ENCODE peak calls at places on chromosome 7, in four cellular contexts. N, C, I and A are unnamed samples.

GRCh38 chr7:79553811-79554555 is 100.5 kb upstream of the MAGI2 start:
- DNase-seq in N (no peak), I (no peak), C (no peak), A (no peak)

GRCh38 chr7:150631084-150631824 is 931 bp downstream of the GIMAP6 start:
- DNase-seq in N (no peak), I (peak), C (no peak), A (no peak)

GRCh38 chr7:4725014-4725951 is 43.2 kb downstream of the FOXK1 start:
- DNase-seq in N (no peak), I (no peak), C (peak), A (peak)

GRCh38 chr7:157011333-157012112 is 1.1 kb upstream of the MNX1 start:
- DNase-seq in I (no peak), N (no peak), C (peak), A (peak)

GRCh38 chr7:5296627-5297226 is 14.0 kb downstream of the SLC29A4 start:
- DNase-seq in C (no peak), I (peak), N (peak), A (peak)

GRCh38 chr7:1842321-1843221 is 172.5 kb downstream of the ELFN1 start:
- DNase-seq in I (no peak), C (peak), N (no peak), A (peak)

GRCh38 chr7:116570306-116570705 is 45.5 kb downstream of the CAV1 start:
- DNase-seq in I (no peak), C (no peak), N (no peak), A (no peak)

GRCh38 chr7:108568801-108569380 is 615 bp downstream of the THAP5 start:
- DNase-seq in I (no peak), N (no peak), C (no peak), A (no peak)

GRCh38 chr7:157575777-157576176 is 239.0 kb downstream of the DNAJB6 start:
- DNase-seq in I (no peak), C (no peak), N (no peak), A (no peak)

GRCh38 chr7:31860925-31861324 is 173.9 kb downstream of the PPP1R17 start:
- DNase-seq in I (no peak), N (no peak), C (peak), A (no peak)

GRCh38 chr7:105648561-105649401 is 67.5 kb upstream of the EFCAB10 start:
- DNase-seq in I (no peak), C (peak), N (no peak), A (peak)

GRCh38 chr7:7931626-7932025 is 37.0 kb upstream of the GLCCI1 start:
- DNase-seq in N (no peak), I (no peak), C (no peak), A (no peak)

GRCh38 chr7:43758029-43758860 is at the start of gene BLVRA:
- DNase-seq in N (peak), C (peak), I (no peak), A (peak)

GRCh38 chr7:41339913-41340676 is 362.8 kb downstream of the INHBA start:
- DNase-seq in I (no peak), C (no peak), N (no peak), A (no peak)

GRCh38 chr7:153381275-153382119 is 621.9 kb downstream of the ACTR3B start:
- DNase-seq in C (peak), I (no peak), N (peak), A (peak)
- TF ChIP-seq NFIC in C (no peak), I (no peak), N (no peak), A (no peak)

GRCh38 chr7:95642173-95642572 is 45.9 kb upstream of the PDK4 start:
- DNase-seq in N (no peak), I (no peak), C (no peak), A (no peak)

GRCh38 chr7:95649546-95649945 is 53.2 kb upstream of the PDK4 start:
- DNase-seq in C (no peak), I (no peak), N (no peak), A (no peak)

DNA sequence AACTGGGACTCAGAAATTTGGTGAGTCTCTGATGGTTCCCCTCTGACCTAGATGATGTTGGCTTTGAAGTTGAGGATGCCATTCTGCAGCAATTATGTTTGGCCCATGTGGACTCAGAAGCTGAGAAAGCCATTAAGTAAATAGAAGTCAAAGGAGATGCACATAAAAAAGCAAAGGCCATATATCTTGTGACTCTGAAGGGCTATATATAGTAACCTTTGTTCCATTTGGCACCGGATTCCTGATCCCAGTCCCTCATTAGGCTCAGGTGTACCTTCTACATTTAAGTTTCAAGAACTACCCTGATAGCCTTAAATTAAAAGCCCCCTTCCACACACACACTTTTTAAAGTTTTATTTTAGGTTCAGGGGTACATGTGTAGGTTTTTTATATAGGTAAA is 50.0 kb upstream of the PDK4 start:
- DNase-seq in N (no peak), I (no peak), C (no peak), A (no peak)
- TF ChIP-seq EP300 in N (no peak), I (no peak), C (no peak), A (no peak)

DNA sequence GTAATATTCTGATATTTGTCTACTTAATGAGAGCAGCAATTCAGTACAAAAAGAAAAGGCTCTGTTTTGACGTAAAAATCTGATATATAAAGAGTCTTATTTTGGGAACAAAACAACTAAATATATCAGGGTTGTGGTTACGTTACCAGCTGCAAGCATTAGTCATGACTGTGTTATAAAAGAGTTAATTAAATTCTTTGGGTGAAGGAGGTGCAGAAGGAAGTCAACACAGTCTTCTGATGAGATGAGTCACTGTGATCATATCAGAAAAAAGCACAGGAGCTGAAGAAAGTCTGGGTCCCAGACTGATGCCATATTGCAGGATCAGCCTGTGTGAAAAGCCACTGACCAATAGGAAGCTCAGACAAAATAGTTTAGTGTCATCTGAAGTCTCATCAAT is 234.3 kb upstream of the TEX47 start:
- DNase-seq in I (no peak), N (no peak), C (no peak), A (no peak)
- TF ChIP-seq NFIC in I (no peak), N (no peak), C (no peak), A (no peak)

DNA sequence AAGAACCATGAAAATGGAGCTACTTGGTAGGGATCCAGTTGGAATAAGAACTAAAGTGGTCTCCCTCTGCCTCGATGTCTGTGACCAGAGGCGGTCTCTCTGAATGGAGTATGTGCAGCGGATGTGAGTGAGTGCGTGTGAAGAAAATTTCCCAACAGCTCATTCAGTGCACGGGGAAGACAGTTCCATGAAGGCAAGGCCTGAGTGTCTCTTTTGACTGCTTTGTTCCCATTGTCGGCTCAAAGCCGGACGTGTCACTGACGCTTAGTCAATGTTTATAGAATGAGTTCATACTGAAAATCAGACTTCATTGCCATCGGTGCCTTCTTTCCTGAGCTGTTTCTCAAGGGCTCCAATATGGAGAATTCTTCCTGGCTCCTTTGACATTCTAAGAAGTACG is 55.3 kb upstream of the GRB10 start:
- DNase-seq in C (peak), I (no peak), N (no peak), A (no peak)
- TF ChIP-seq EP300 in C (no peak), I (no peak), N (no peak), A (no peak)